ENCODE peak calls at places on chromosomes 1 and 21, in six cellular contexts. One of them, this sample, is unnamed.
A peak's percentile ranks its signal among the peaks of the same experiment; 100 is the strongest.

GRCh38 chr1:97451422-97451821 is 469.4 kb downstream of the DPYD start:
- DNase-seq in glutamatergic neuron: no peak
- DNase-seq in GM12878: no peak
- DNase-seq in breast epithelium: no peak
- DNase-seq in PC-3: no peak
- DNase-seq in heart left ventricle: no peak
- DNase-seq in this sample: no peak

GRCh38 chr21:39088831-39089380 is 94.3 kb downstream of the PSMG1 start:
- DNase-seq in glutamatergic neuron: no peak
- DNase-seq in PC-3: peak; percentile 66
- DNase-seq in heart left ventricle: peak; percentile 56
- DNase-seq in breast epithelium: no peak
- DNase-seq in GM12878: no peak
- DNase-seq in this sample: no peak

GRCh38 chr1:244212219-244212618 is 161.1 kb downstream of the ZBTB18 start:
- DNase-seq in GM12878: no peak
- DNase-seq in PC-3: no peak
- DNase-seq in breast epithelium: no peak
- DNase-seq in glutamatergic neuron: no peak
- DNase-seq in heart left ventricle: no peak
- DNase-seq in this sample: no peak

GRCh38 chr1:32962248-32962896 is 2.2 kb downstream of the RNF19B start:
- DNase-seq in PC-3: no peak
- DNase-seq in GM12878: peak; percentile 74
- DNase-seq in glutamatergic neuron: no peak
- DNase-seq in breast epithelium: no peak
- DNase-seq in heart left ventricle: no peak
- DNase-seq in this sample: no peak

GRCh38 chr1:37795340-37796110 is 1.9 kb downstream of the MANEAL start:
- DNase-seq in breast epithelium: peak; percentile 63
- DNase-seq in heart left ventricle: peak; percentile 48
- DNase-seq in GM12878: no peak
- DNase-seq in glutamatergic neuron: peak; percentile 52
- DNase-seq in PC-3: no peak
- DNase-seq in this sample: no peak

GRCh38 chr1:117034791-117035290 is 25.3 kb upstream of the TTF2 start:
- DNase-seq in heart left ventricle: no peak
- DNase-seq in GM12878: no peak
- DNase-seq in PC-3: no peak
- DNase-seq in glutamatergic neuron: peak; percentile 59
- DNase-seq in breast epithelium: no peak
- DNase-seq in this sample: no peak

GRCh38 chr1:74505133-74505532 is 7.3 kb downstream of the LRRC53 start:
- DNase-seq in glutamatergic neuron: peak; percentile 52
- DNase-seq in breast epithelium: no peak
- DNase-seq in heart left ventricle: no peak
- DNase-seq in GM12878: no peak
- DNase-seq in PC-3: no peak
- DNase-seq in this sample: no peak

GRCh38 chr1:69203166-69203565 is 364.6 kb upstream of the LRRC7 start:
- DNase-seq in GM12878: no peak
- DNase-seq in glutamatergic neuron: no peak
- DNase-seq in breast epithelium: no peak
- DNase-seq in PC-3: no peak
- DNase-seq in heart left ventricle: no peak
- DNase-seq in this sample: no peak

GRCh38 chr1:164868990-164869389 is 310.0 kb downstream of the PBX1 start:
- DNase-seq in PC-3: no peak
- DNase-seq in glutamatergic neuron: no peak
- DNase-seq in heart left ventricle: no peak
- DNase-seq in breast epithelium: no peak
- DNase-seq in GM12878: no peak
- DNase-seq in this sample: no peak

DNA sequence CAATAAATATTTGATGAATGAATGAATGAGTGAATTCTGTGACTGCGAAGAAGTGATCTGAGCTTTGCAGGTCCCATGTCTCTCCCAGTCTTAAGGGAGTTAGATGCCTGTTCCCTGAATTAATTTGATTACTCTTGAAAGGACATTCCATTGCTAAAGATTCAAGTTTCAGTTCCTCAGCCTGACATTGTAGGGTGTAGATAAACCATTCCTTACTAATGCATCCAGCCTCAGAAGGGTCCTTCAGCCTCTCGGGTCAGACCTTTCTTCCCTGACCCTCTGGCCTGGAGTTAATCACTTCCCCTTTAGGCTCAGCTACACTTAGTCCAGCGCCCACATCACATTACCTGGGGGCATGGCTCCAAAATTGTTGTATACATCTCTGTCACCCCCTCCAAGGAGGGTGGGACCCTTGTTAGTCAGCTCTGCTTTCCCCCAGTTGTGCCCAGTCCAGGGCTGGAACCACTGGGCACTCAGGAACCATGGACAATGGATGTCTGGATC is 2.6 kb downstream of the INSRR start:
- DNase-seq in heart left ventricle: no peak
- DNase-seq in PC-3: no peak
- DNase-seq in breast epithelium: no peak
- DNase-seq in glutamatergic neuron: no peak
- DNase-seq in GM12878: no peak
- DNase-seq in this sample: no peak
- TF ChIP-seq CTCF in heart left ventricle: no peak
- TF ChIP-seq CTCF in PC-3: no peak
- TF ChIP-seq CTCF in breast epithelium: no peak
- TF ChIP-seq CTCF in glutamatergic neuron: no peak
- TF ChIP-seq CTCF in GM12878: no peak
- TF ChIP-seq CTCF in this sample: no peak

DNA sequence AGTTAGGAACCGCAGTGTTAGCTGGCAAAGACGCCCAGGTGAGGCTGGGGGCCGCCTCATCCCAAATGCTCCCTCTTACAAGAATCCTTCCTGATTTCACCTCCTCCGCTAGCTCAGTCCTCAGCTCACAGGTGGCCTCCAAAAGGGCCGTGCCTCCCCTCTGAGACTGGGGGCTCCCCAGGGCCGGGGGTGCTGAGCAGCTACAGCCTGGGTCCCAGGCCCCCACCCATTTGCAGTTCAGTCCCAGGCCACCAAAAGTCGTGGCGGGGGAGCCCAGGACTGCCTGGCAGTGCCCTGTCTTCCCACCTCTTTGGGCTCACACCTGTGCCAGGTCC is 29.6 kb downstream of the RNU1-1 start:
- DNase-seq in heart left ventricle: no peak
- DNase-seq in glutamatergic neuron: no peak
- DNase-seq in PC-3: no peak
- DNase-seq in GM12878: no peak
- DNase-seq in breast epithelium: no peak
- DNase-seq in this sample: no peak
- TF ChIP-seq CTCF in heart left ventricle: no peak
- TF ChIP-seq CTCF in glutamatergic neuron: no peak
- TF ChIP-seq CTCF in PC-3: no peak
- TF ChIP-seq CTCF in GM12878: no peak
- TF ChIP-seq CTCF in breast epithelium: no peak
- TF ChIP-seq CTCF in this sample: no peak

GRCh38 chr1:62317021-62317768 is 2.0 kb downstream of the KANK4 start:
- DNase-seq in glutamatergic neuron: no peak
- DNase-seq in heart left ventricle: no peak
- DNase-seq in PC-3: no peak
- DNase-seq in breast epithelium: no peak
- DNase-seq in GM12878: no peak
- DNase-seq in this sample: no peak

GRCh38 chr1:62318320-62318755 is 896 bp downstream of the KANK4 start:
- DNase-seq in heart left ventricle: no peak
- DNase-seq in glutamatergic neuron: no peak
- DNase-seq in GM12878: no peak
- DNase-seq in breast epithelium: no peak
- DNase-seq in PC-3: no peak
- DNase-seq in this sample: no peak

GRCh38 chr1:62321438-62321837 is 2.2 kb upstream of the KANK4 start:
- DNase-seq in PC-3: peak; percentile 93
- DNase-seq in GM12878: no peak
- DNase-seq in heart left ventricle: no peak
- DNase-seq in glutamatergic neuron: no peak
- DNase-seq in breast epithelium: no peak
- DNase-seq in this sample: no peak

GRCh38 chr1:62315387-62315786 is 3.8 kb downstream of the KANK4 start:
- DNase-seq in breast epithelium: no peak
- DNase-seq in glutamatergic neuron: no peak
- DNase-seq in GM12878: no peak
- DNase-seq in heart left ventricle: no peak
- DNase-seq in PC-3: no peak
- DNase-seq in this sample: no peak

GRCh38 chr1:62318756-62319544 is at the start of gene KANK4:
- DNase-seq in GM12878: no peak
- DNase-seq in heart left ventricle: no peak
- DNase-seq in glutamatergic neuron: peak; percentile 53
- DNase-seq in PC-3: no peak
- DNase-seq in breast epithelium: no peak
- DNase-seq in this sample: no peak
- TF ChIP-seq CTCF in GM12878: no peak
- TF ChIP-seq CTCF in heart left ventricle: no peak
- TF ChIP-seq CTCF in glutamatergic neuron: no peak
- TF ChIP-seq CTCF in PC-3: no peak
- TF ChIP-seq CTCF in breast epithelium: no peak
- TF ChIP-seq CTCF in this sample: no peak

DNA sequence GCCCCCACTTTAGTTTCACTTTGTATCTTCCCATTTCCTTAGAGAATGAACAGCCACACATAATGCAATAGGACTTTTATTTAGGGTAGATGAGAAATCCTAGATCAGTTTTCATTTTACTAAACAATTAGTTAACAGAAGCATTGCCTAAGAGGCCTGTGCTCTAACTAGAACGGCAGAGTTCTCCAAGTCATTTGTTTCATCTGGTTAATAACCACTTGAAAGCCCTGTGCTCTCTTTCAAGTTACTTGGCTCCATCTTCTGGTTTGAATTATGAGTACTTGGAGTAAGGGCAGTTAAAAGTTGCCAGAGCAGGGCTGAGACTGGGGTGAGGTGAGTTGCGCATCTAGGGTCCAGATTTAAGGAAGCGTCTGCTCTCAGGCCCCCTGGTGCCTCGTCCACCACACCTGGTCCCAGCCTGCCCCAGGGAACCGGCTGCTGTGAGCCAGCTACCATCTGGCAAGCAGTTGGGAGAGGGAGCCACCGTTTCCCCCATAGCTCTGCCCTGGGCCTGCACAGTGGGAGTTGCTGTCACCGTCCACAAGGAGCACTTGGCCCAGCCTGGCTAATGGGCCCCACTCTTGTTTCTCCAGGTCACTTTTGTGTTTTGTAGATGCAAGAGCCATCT is 18.1 kb upstream of the SLC44A3 start:
- DNase-seq in GM12878: no peak
- DNase-seq in glutamatergic neuron: peak; percentile 78
- DNase-seq in breast epithelium: no peak
- DNase-seq in heart left ventricle: peak; percentile 29
- DNase-seq in PC-3: peak; percentile 83
- DNase-seq in this sample: no peak
- TF ChIP-seq CTCF in GM12878: peak; percentile 58
- TF ChIP-seq CTCF in glutamatergic neuron: peak; percentile 39
- TF ChIP-seq CTCF in breast epithelium: peak; percentile 48
- TF ChIP-seq CTCF in heart left ventricle: peak; percentile 41
- TF ChIP-seq CTCF in PC-3: peak; percentile 78
- TF ChIP-seq CTCF in this sample: no peak

GRCh38 chr21:15894596-15894995 is 164.8 kb downstream of the USP25 start:
- DNase-seq in PC-3: peak; percentile 41
- DNase-seq in breast epithelium: no peak
- DNase-seq in heart left ventricle: no peak
- DNase-seq in glutamatergic neuron: no peak
- DNase-seq in GM12878: no peak
- DNase-seq in this sample: no peak
- TF ChIP-seq CTCF in PC-3: peak; percentile 70
- TF ChIP-seq CTCF in breast epithelium: no peak
- TF ChIP-seq CTCF in heart left ventricle: peak; percentile 16
- TF ChIP-seq CTCF in glutamatergic neuron: no peak
- TF ChIP-seq CTCF in GM12878: no peak
- TF ChIP-seq CTCF in this sample: no peak

GRCh38 chr1:9576903-9577302 is 11.8 kb upstream of the TMEM201 start:
- DNase-seq in PC-3: peak; percentile 18
- DNase-seq in glutamatergic neuron: no peak
- DNase-seq in breast epithelium: no peak
- DNase-seq in GM12878: no peak
- DNase-seq in heart left ventricle: no peak
- DNase-seq in this sample: no peak
- TF ChIP-seq CTCF in PC-3: peak; percentile 40
- TF ChIP-seq CTCF in glutamatergic neuron: no peak
- TF ChIP-seq CTCF in breast epithelium: no peak
- TF ChIP-seq CTCF in GM12878: no peak
- TF ChIP-seq CTCF in heart left ventricle: no peak
- TF ChIP-seq CTCF in this sample: no peak

DNA sequence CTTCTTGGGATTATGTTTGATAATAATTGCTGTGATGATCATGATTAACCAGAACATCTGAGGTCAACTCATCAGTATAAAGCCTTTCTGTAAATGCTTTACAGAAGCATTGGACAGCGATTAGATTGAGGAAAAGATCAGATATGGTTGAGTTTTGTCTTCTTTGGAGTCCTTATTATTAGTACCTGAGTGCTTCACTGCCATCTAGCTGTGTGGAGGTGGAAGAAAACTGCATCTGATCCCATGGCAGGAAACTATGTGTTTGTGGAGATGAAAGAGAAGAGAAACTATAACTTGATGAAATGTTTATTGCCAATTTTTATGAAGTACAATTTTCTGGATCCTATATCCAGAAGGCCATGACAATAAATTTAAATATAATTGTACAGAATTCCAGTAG is 11.4 kb downstream of the FLG2 start:
- DNase-seq in breast epithelium: no peak
- DNase-seq in GM12878: no peak
- DNase-seq in PC-3: peak; percentile 40
- DNase-seq in glutamatergic neuron: no peak
- DNase-seq in heart left ventricle: no peak
- DNase-seq in this sample: no peak
- TF ChIP-seq CTCF in breast epithelium: no peak
- TF ChIP-seq CTCF in GM12878: peak; percentile 17
- TF ChIP-seq CTCF in PC-3: peak; percentile 70
- TF ChIP-seq CTCF in glutamatergic neuron: no peak
- TF ChIP-seq CTCF in heart left ventricle: no peak
- TF ChIP-seq CTCF in this sample: no peak

GRCh38 chr1:40197656-40198055 is 36.5 kb downstream of the RLF start:
- DNase-seq in heart left ventricle: no peak
- DNase-seq in GM12878: no peak
- DNase-seq in glutamatergic neuron: no peak
- DNase-seq in PC-3: peak; percentile 10
- DNase-seq in breast epithelium: no peak
- DNase-seq in this sample: no peak
- TF ChIP-seq CTCF in heart left ventricle: no peak
- TF ChIP-seq CTCF in GM12878: no peak
- TF ChIP-seq CTCF in glutamatergic neuron: no peak
- TF ChIP-seq CTCF in PC-3: peak; percentile 56
- TF ChIP-seq CTCF in breast epithelium: no peak
- TF ChIP-seq CTCF in this sample: no peak

This sample was measured in CD4-positive, alpha-beta T cell.